ENCODE peak calls at places on chromosomes 5 and 9, in ten cellular contexts. W is PC-3, K is HCT116, Q is PC-9, O is SK-N-SH, S is GM23338, F is OCI-LY7, L is Karpas-422, N is GM23248, R is MM.1S. J is an unnamed sample. For H3K9me2, the result is how much of the 10 kb centered on the place peaks cover.

GRCh38 chr5:145829708-145830361 is 5.3 kb downstream of the PRELID2 start:
- DNase-seq in W (peak), N (no peak), Q (no peak), F (no peak), S (no peak), K (no peak), L (no peak), O (no peak), R (no peak), J (no peak)

GRCh38 chr5:106825379-106825778 is 845.4 kb downstream of the EFNA5 start:
- DNase-seq in O (no peak), R (no peak), L (no peak), K (no peak), W (peak), F (no peak), Q (no peak), N (no peak), S (no peak), J (no peak)

GRCh38 chr5:39178856-39179255 is 40.5 kb downstream of the FYB1 start:
- DNase-seq in W (no peak), N (no peak), R (no peak), S (no peak), K (no peak), F (no peak), L (peak), O (no peak), Q (no peak), J (no peak)

GRCh38 chr9:136081113-136081825 is 13.8 kb downstream of the NACC2 start:
- DNase-seq in F (no peak), O (peak), K (no peak), N (no peak), S (no peak), R (no peak), L (no peak), Q (no peak), W (no peak), J (no peak)

GRCh38 chr5:68353624-68354023 is 138.1 kb downstream of the PIK3R1 start:
- DNase-seq in K (no peak), N (peak), L (no peak), Q (no peak), S (no peak), O (no peak), F (no peak), W (no peak), R (no peak), J (no peak)

GRCh38 chr5:67303356-67303755 is 106.8 kb upstream of the CD180 start:
- DNase-seq in S (no peak), F (no peak), L (no peak), O (no peak), K (no peak), N (peak), R (no peak), Q (no peak), W (no peak), J (no peak)

GRCh38 chr5:148791334-148791667 is 35.1 kb upstream of the ADRB2 start:
- DNase-seq in S (no peak), K (no peak), Q (no peak), N (peak), O (no peak), F (no peak), R (no peak), W (peak), L (no peak), J (no peak)

GRCh38 chr5:131521252-131521651 is 113.8 kb downstream of the RAPGEF6 start:
- DNase-seq in O (no peak), N (peak), R (no peak), F (no peak), W (peak), L (no peak), S (no peak), K (no peak), Q (peak), J (no peak)

GRCh38 chr5:151580239-151580638 is 10.9 kb downstream of the FAT2 start:
- DNase-seq in N (peak), O (no peak), F (no peak), W (no peak), S (no peak), Q (no peak), K (no peak), L (no peak), R (no peak), J (no peak)

GRCh38 chr9:115481769-115482168 is 363.8 kb upstream of the TNC start:
- DNase-seq in F (no peak), R (no peak), W (no peak), Q (no peak), S (no peak), K (no peak), L (no peak), O (no peak), N (no peak), J (no peak)

GRCh38 chr5:137192293-137192743 is 306.8 kb downstream of the SPOCK1 start:
- DNase-seq in O (no peak), S (no peak), K (no peak), Q (no peak), W (peak), N (peak), R (no peak), L (no peak), F (no peak), J (no peak)

GRCh38 chr9:112360047-112360804 is 19.7 kb upstream of the HSDL2 start:
- DNase-seq in K (no peak), R (no peak), Q (no peak), F (no peak), O (no peak), W (peak), L (no peak), N (peak), S (no peak), J (no peak)

GRCh38 chr5:39992617-39993203 is 567.9 kb upstream of the DAB2 start:
- DNase-seq in K (no peak), Q (no peak), O (no peak), L (no peak), W (peak), S (no peak), N (peak), R (no peak), F (no peak), J (no peak)

GRCh38 chr5:172417983-172418630 is 36.2 kb downstream of the SH3PXD2B start:
- DNase-seq in W (peak), S (no peak), R (no peak), F (no peak), O (no peak), N (peak), K (no peak), Q (no peak), L (no peak), J (peak)

GRCh38 chr9:121225240-121225639 is 23.6 kb upstream of the RAB14 start:
- DNase-seq in F (no peak), O (no peak), Q (no peak), R (no peak), W (no peak), N (no peak), S (no peak), K (no peak), L (no peak), J (no peak)

GRCh38 chr5:93924628-93925027 is 183.2 kb upstream of the POU5F2 start:
- DNase-seq in S (no peak), L (no peak), R (no peak), F (no peak), K (no peak), N (peak), O (no peak), Q (no peak), W (no peak), J (no peak)

GRCh38 chr9:16653491-16654407 is 216.7 kb downstream of the BNC2 start:
- DNase-seq in F (no peak), S (peak), R (peak), O (peak), N (no peak), W (no peak), Q (no peak), L (no peak), K (no peak), J (peak)

GRCh38 chr5:175590471-175590881 is 67.4 kb upstream of the HRH2 start:
- DNase-seq in N (peak), F (no peak), W (peak), Q (no peak), O (no peak), K (no peak), L (no peak), R (no peak), S (no peak), J (peak)

GRCh38 chr9:126624912-126625311 is 11.2 kb downstream of the LMX1B start:
- DNase-seq in W (no peak), F (no peak), N (no peak), K (no peak), S (peak), Q (no peak), R (no peak), O (no peak), L (no peak), J (no peak)

GRCh38 chr5:132667761-132668705 is 5.8 kb upstream of the IL4 start:
- DNase-seq in R (no peak), K (no peak), Q (no peak), F (no peak), S (no peak), O (no peak), N (no peak), L (no peak), W (no peak), J (no peak)

GRCh38 chr5:132671000-132671399 is 2.8 kb upstream of the IL4 start:
- DNase-seq in R (no peak), N (no peak), Q (no peak), L (no peak), K (no peak), W (no peak), O (no peak), F (no peak), S (no peak), J (no peak)

GRCh38 chr5:132670218-132670617 is 3.6 kb upstream of the IL4 start:
- DNase-seq in W (no peak), N (no peak), R (no peak), S (no peak), O (no peak), L (no peak), F (no peak), Q (no peak), K (no peak), J (no peak)

GRCh38 chr5:132668706-132669454 is 4.9 kb upstream of the IL4 start:
- DNase-seq in W (no peak), N (peak), S (no peak), O (no peak), R (no peak), F (no peak), K (no peak), L (no peak), Q (no peak), J (no peak)

GRCh38 chr5:132669455-132669820 is 4.4 kb upstream of the IL4 start:
- DNase-seq in Q (no peak), L (no peak), K (no peak), O (no peak), F (no peak), W (no peak), R (no peak), N (no peak), S (no peak), J (no peak)
- H3K9me2 ChIP-seq in Q (under half), L (under half), K (under half), O (under half), F (under half), W (under half), R (under half), N (under half), S (under half), J (under half)

DNA sequence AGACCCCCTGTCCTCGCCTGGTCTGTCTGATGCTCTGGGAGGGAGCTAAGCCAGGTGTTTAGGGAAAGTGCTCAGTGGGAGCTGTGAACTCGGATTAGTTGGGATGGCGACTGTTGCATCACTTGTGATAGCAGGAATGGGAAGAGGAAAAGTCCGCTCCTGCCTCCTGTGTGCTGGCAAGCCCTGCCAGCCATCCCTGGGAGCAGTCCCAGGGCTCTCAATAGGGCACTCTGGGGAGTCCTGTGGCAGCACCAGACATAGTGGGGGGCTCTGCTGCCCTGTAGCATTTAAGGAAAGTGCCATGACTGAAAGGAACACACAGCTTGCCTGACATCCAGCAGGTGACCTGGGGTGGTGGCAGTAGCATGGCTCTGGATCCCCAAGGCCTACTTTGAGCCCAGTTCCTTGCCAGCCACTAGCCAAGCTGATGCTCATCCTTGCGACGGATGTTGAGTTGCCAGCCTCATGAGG is 81.5 kb downstream of the AMBP start:
- DNase-seq in S (no peak), L (no peak), W (no peak), R (no peak), N (no peak), O (no peak), Q (no peak), K (no peak), F (no peak), J (no peak)
- H3K9me2 ChIP-seq in S (under half), L (under half), W (under half), R (under half), N (under half), O (under half), Q (under half), K (under half), F (under half), J (under half)

GRCh38 chr9:27421567-27421966 is 102.5 kb upstream of the IFNK start:
- DNase-seq in L (no peak), W (no peak), R (no peak), F (no peak), N (no peak), O (no peak), Q (peak), K (no peak), S (peak), J (no peak)
- H3K9me2 ChIP-seq in L (under half), W (under half), R (under half), F (under half), N (under half), O (under half), Q (under half), K (under half), S (under half), J (under half)

GRCh38 chr9:110561826-110562225 is 17.7 kb downstream of the SVEP1 start:
- DNase-seq in O (no peak), F (no peak), R (no peak), N (no peak), W (no peak), K (no peak), L (no peak), S (no peak), Q (no peak), J (no peak)

GRCh38 chr9:110555551-110555950 is 24.0 kb downstream of the SVEP1 start:
- DNase-seq in K (no peak), F (no peak), Q (no peak), N (peak), R (no peak), O (no peak), S (no peak), W (no peak), L (no peak), J (no peak)

GRCh38 chr9:110559869-110560268 is 19.7 kb downstream of the SVEP1 start:
- DNase-seq in W (no peak), N (peak), S (no peak), R (no peak), Q (no peak), O (no peak), F (no peak), K (no peak), L (no peak), J (no peak)

DNA sequence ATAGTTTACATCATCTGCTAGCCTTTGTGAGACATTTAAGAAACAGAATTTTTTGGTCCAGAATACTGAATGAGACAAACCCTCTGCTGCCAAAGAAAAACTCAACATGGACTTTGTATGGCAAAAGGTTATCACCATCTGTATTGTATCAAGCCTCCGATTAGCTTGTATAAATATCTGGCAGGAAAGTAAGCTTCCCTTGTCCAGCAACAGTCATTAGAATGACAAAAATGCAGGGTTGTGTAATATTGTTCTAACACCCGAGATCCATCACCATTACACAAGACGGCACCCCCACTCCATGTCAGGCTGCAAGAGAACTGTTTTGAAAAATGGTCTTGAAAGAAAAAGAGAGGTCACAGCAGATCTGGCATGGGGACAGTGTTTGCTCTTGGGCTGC is 23.6 kb downstream of the SVEP1 start:
- DNase-seq in K (no peak), F (no peak), N (peak), R (no peak), Q (peak), S (no peak), W (no peak), L (no peak), O (no peak), J (peak)
- H3K9me2 ChIP-seq in K (under half), F (under half), N (under half), R (under half), Q (under half), S (under half), W (under half), L (under half), O (under half), J (under half)

J was measured in hepatocyte.